ENCODE peak calls at places on chromosomes 11 and 22, in eight cellular contexts. S is substantia nigra; F is CD8-positive, alpha-beta memory T cell; V is activated CD4-positive, alpha-beta T cell treated with anti-CD3 and anti-CD28 coated beads, Interleukin-2, amount 50 U/mL, for 24 hours; T is HEK293T; O is G401; M is HT1080; W is ureter. Y is an unnamed sample.

GRCh38 chr22:36921309-36922096 is 8.1 kb downstream of the CSF2RB start:
- DNase-seq in S (no peak), F (no peak), V (no peak), T (no peak), O (no peak), M (no peak), W (peak), Y (no peak)

GRCh38 chr11:69730500-69730899 is 26.7 kb upstream of the FGF19 start:
- DNase-seq in S (no peak), F (no peak), V (no peak), T (no peak), O (no peak), M (no peak), W (no peak), Y (no peak)

GRCh38 chr11:65425971-65426838 is 3.6 kb downstream of the NEAT1 start:
- DNase-seq in S (no peak), F (no peak), V (no peak), T (no peak), O (peak), M (peak), W (no peak), Y (no peak)

GRCh38 chr22:24140357-24140756 is 40.9 kb upstream of the SUSD2 start:
- DNase-seq in S (no peak), F (no peak), V (no peak), T (no peak), O (no peak), M (no peak), W (no peak), Y (no peak)

GRCh38 chr11:129322941-129323340 is 52.7 kb upstream of the BARX2 start:
- DNase-seq in S (no peak), F (no peak), V (no peak), T (no peak), O (no peak), M (no peak), W (no peak), Y (no peak)

GRCh38 chr11:72072348-72072747 is 8.0 kb downstream of the NUMA1 start:
- DNase-seq in S (no peak), F (no peak), V (no peak), T (no peak), O (no peak), M (peak), W (peak), Y (no peak)

GRCh38 chr11:47616726-47617416 is 22.7 kb upstream of the C1QTNF4 start:
- DNase-seq in S (no peak), F (no peak), V (no peak), T (peak), O (peak), M (peak), W (peak), Y (no peak)

GRCh38 chr22:23781533-23781932 is 5.2 kb upstream of the SMARCB1 start:
- DNase-seq in S (no peak), F (no peak), V (no peak), T (no peak), O (no peak), M (peak), W (no peak), Y (no peak)

GRCh38 chr11:117629146-117629545 is 167.9 kb downstream of the DSCAML1 start:
- DNase-seq in S (no peak), F (no peak), V (no peak), T (no peak), O (no peak), M (no peak), W (no peak), Y (no peak)

GRCh38 chr11:75796091-75796435 is 18.9 kb upstream of the UVRAG start:
- DNase-seq in S (no peak), F (no peak), V (no peak), T (no peak), O (no peak), M (no peak), W (no peak), Y (no peak)

GRCh38 chr11:79506734-79507344 is 66.0 kb upstream of the TENM4 start:
- DNase-seq in S (no peak), F (no peak), V (no peak), T (no peak), O (no peak), M (no peak), W (no peak), Y (no peak)

GRCh38 chr22:22855617-22856308 is 31.9 kb upstream of the IGLL5 start:
- DNase-seq in S (no peak), F (peak), V (no peak), T (peak), O (no peak), M (peak), W (no peak), Y (peak)

GRCh38 chr11:44530413-44531115 is 34.9 kb upstream of the CD82 start:
- DNase-seq in S (no peak), F (no peak), V (peak), T (no peak), O (no peak), M (no peak), W (no peak), Y (no peak)

GRCh38 chr22:33331017-33331416 is 272.8 kb upstream of the SYN3 start:
- DNase-seq in S (no peak), F (no peak), V (no peak), T (no peak), O (no peak), M (no peak), W (no peak), Y (no peak)

GRCh38 chr22:47695176-47695575 is 932.7 kb downstream of the TBC1D22A start:
- DNase-seq in S (no peak), F (no peak), V (no peak), T (no peak), O (no peak), M (no peak), W (no peak), Y (no peak)

GRCh38 chr22:39383841-39384625 is 15.5 kb upstream of the TAB1 start:
- DNase-seq in S (no peak), F (no peak), V (no peak), T (no peak), O (no peak), M (no peak), W (no peak), Y (no peak)

GRCh38 chr11:69447786-69448185 is 33.7 kb upstream of the LINC01488 start:
- DNase-seq in S (no peak), F (no peak), V (no peak), T (no peak), O (no peak), M (no peak), W (peak), Y (no peak)

GRCh38 chr11:132278801-132279574 is 908.6 kb downstream of the NTM start:
- DNase-seq in S (no peak), F (no peak), V (no peak), T (no peak), O (no peak), M (peak), W (no peak), Y (no peak)

GRCh38 chr11:104925850-104926249 is 27.6 kb upstream of the CASP12 start:
- DNase-seq in S (no peak), F (no peak), V (no peak), T (no peak), O (no peak), M (no peak), W (no peak), Y (no peak)

GRCh38 chr22:16562711-16563554 is 29.7 kb downstream of the CCT8L2 start:
- DNase-seq in S (no peak), F (no peak), V (no peak), T (no peak), O (no peak), M (no peak), W (no peak), Y (no peak)

GRCh38 chr11:64990222-64990918 is 6.4 kb downstream of the BATF2 start:
- DNase-seq in S (no peak), F (no peak), V (no peak), T (no peak), O (no peak), M (peak), W (no peak), Y (no peak)

GRCh38 chr22:43820671-43821305 is 8.7 kb upstream of the EFCAB6 start:
- DNase-seq in S (no peak), F (no peak), V (no peak), T (no peak), O (no peak), M (no peak), W (no peak), Y (no peak)

GRCh38 chr11:76854709-76855108 is 6.0 kb upstream of the ACER3 start:
- DNase-seq in S (no peak), F (no peak), V (no peak), T (no peak), O (no peak), M (no peak), W (no peak), Y (no peak)

GRCh38 chr11:107563702-107564101 is 1.8 kb downstream of the ALKBH8 start:
- DNase-seq in S (no peak), F (no peak), V (no peak), T (peak), O (peak), M (peak), W (no peak), Y (peak)

GRCh38 chr11:75592699-75593098 is 30.6 kb downstream of the SERPINH1 start:
- DNase-seq in S (no peak), F (no peak), V (no peak), T (no peak), O (no peak), M (no peak), W (no peak), Y (no peak)